ENCODE peak calls at places on chromosomes 16 and 17, in four cellular contexts. H is neural progenitor cell, O is mucosa of descending colon, X is astrocyte of the cerebellum. P is an unnamed sample.
A peak's percentile ranks its signal among the peaks of the same experiment; 100 is the strongest.

GRCh38 chr17:46790216-46790615 is 28.3 kb downstream of the WNT3 start:
- DNase-seq in H (no peak), O (no peak), X (no peak), P (no peak)

GRCh38 chr16:74726736-74727135 is 26.1 kb upstream of the MLKL start:
- DNase-seq in H (no peak), O (no peak), X (no peak), P (no peak)

GRCh38 chr17:20225162-20226115 is 216.3 kb downstream of the SPECC1 start:
- DNase-seq in H (no peak), O (no peak), X (no peak), P (no peak)

GRCh38 chr17:7001562-7001961 is 5.7 kb downstream of the ALOX12 start:
- DNase-seq in H (peak; percentile 52), O (no peak), X (no peak), P (no peak)

GRCh38 chr17:879546-879945 is 97.4 kb downstream of the MRM3 start:
- DNase-seq in H (peak; percentile 93), O (peak; percentile 66), X (peak; percentile 97), P (peak; percentile 81)

GRCh38 chr17:27558341-27558740 is 72.6 kb upstream of the LGALS9 start:
- DNase-seq in H (no peak), O (no peak), X (no peak), P (no peak)

GRCh38 chr16:3938843-3939624 is 58.5 kb upstream of the CREBBP start:
- DNase-seq in H (peak; percentile 89), O (no peak), X (peak; percentile 88), P (peak; percentile 89)

GRCh38 chr16:77825196-77825595 is 36.8 kb downstream of the VAT1L start:
- DNase-seq in H (no peak), O (no peak), X (no peak), P (no peak)

GRCh38 chr16:8571061-8571596 is 19.2 kb downstream of the TMEM114 start:
- DNase-seq in H (peak; percentile 68), O (no peak), X (peak; percentile 43), P (no peak)

GRCh38 chr16:12208341-12209035 is 232.0 kb downstream of the SNX29 start:
- DNase-seq in H (no peak), O (no peak), X (no peak), P (no peak)

GRCh38 chr17:18261146-18261515 is 669 bp downstream of the MIEF2 start:
- DNase-seq in H (peak; percentile 43), O (peak; percentile 80), X (no peak), P (peak; percentile 80)

GRCh38 chr16:27308792-27309191 is 5.0 kb upstream of the IL4R start:
- DNase-seq in H (no peak), O (no peak), X (no peak), P (no peak)

GRCh38 chr17:50148226-50149098 is 2.0 kb downstream of the PPP1R9B start:
- DNase-seq in H (peak; percentile 54), O (peak; percentile 86), X (no peak), P (peak; percentile 85)
- TF ChIP-seq CTCF in H (peak; percentile 28), O (no peak), X (peak; percentile 21), P (no peak)

GRCh38 chr16:57908409-57908987 is 62.4 kb downstream of the CNGB1 start:
- DNase-seq in H (no peak), O (no peak), X (no peak), P (no peak)
- TF ChIP-seq CTCF in H (no peak), O (no peak), X (no peak), P (no peak)

GRCh38 chr17:82350182-82351030 is 8.6 kb upstream of the TEX19 start:
- DNase-seq in H (no peak), O (peak; percentile 61), X (no peak), P (no peak)
- TF ChIP-seq CTCF in H (no peak), O (no peak), X (no peak), P (peak; percentile 15)

DNA sequence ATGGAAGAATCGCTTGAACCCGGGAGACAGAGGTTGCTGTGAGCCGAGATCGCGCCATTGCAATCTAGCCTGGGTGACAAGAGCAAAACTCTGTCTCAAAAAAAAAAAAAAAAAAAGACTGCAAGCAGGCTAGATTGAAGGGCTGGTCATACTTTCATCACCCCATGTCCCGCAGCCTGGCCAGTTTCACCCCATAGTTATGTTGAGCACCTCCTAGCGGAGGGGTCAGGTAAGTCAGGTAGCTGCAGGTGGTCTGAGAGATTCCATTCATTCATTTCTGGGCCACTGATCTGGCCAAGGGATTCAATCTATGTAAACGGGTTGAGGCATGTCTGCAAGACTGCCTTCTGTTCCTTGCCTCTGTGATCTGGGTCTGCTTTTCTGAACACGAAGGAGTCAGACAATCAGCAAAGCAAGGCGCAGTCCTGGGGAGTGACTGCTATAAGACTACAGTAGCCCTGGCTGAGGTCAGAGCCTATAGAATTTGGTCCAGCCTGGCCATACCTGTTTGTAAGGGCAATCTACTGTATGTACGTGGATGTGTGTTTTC is 23.6 kb upstream of the BPTF start:
- DNase-seq in H (no peak), O (no peak), X (no peak), P (no peak)
- TF ChIP-seq CTCF in H (peak; percentile 12), O (no peak), X (peak; percentile 3), P (no peak)

DNA sequence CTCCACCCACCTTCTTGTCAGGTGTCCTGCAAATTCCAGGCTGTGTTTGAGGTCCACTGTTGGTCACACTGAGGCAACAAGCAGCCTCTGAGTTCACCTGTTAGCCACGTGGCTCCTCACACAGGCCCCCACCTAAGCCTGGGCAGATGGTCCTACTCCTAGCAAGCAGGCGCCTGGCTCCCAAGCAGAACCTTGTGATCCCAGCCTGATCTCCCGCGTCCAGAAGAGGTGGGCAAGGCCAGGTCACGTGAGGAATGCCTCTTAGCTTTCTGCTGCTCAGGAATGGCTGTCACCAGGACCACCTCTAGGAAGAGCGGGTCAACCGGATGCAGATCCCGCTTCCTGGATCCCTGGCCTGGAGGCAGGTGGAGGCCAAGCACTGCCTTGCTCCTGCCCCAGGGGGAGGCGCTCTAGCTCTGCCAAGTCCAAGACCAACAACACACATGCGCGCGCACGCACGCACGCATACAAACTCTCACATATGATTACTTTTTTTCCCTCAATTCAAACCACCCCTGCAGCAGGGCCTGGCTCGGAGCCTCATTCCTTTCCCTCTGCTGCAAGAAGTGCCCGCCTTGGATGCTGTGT is 9.5 kb downstream of the CYB561 start:
- DNase-seq in H (no peak), O (no peak), X (no peak), P (no peak)
- TF ChIP-seq CTCF in H (peak; percentile 12), O (no peak), X (no peak), P (no peak)

GRCh38 chr16:67942510-67943255 is 1.2 kb downstream of the LCAT start:
- DNase-seq in H (no peak), O (peak; percentile 57), X (no peak), P (no peak)

GRCh38 chr16:67941469-67942199 is 2.3 kb downstream of the LCAT start:
- DNase-seq in H (no peak), O (no peak), X (no peak), P (no peak)

GRCh38 chr16:67942200-67942509 is 1.8 kb downstream of the LCAT start:
- DNase-seq in H (peak; percentile 73), O (no peak), X (no peak), P (peak; percentile 78)

GRCh38 chr16:67943619-67944503 is at the start of gene LCAT:
- DNase-seq in H (peak; percentile 38), O (peak; percentile 66), X (peak; percentile 55), P (no peak)

DNA sequence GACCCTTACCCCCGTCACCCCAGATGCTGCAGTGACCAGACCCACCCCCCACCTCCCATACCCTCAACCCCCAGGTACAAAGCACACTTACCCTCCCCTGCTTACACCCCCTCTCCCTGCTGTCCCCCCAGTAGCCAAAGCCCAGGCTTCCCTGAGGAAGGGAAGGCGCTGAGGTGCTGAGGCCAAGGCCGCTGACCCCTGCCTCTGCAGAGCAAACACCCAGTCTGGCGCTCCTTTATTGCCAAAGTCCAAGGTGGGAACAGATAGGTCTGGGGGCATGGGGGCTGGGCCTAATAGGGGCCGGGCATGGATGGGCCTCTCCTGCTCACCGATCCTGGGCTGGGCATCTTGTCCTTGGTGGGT is 683 bp downstream of the LCAT start:
- DNase-seq in H (no peak), O (no peak), X (no peak), P (no peak)
- TF ChIP-seq CTCF in H (no peak), O (no peak), X (no peak), P (no peak)

P was measured in GM13976.